ENCODE peak calls at places on chromosomes 3 and 15, in ten cellular contexts. H is tibial nerve; W is transverse colon; Z is CD4-positive, alpha-beta memory T cell; Y is IMR-90; K is mesenchymal stem cell; B is MM.1S; D is body of pancreas; M is CD8-positive, alpha-beta memory T cell; E is heart right ventricle. J is an unnamed sample. For H3K36me3 and H3K4me1, the result is how much of the 10 kb centered on the place peaks cover.

GRCh38 chr3:111851511-111851954 is 7.5 kb upstream of the PHLDB2 start:
- DNase-seq in D (no peak), K (peak), B (no peak), Z (no peak), W (no peak), H (no peak), Y (peak), E (no peak), M (no peak), J (no peak)

GRCh38 chr3:50154840-50155490 is at the start of gene SEMA3F:
- DNase-seq in H (no peak), Z (peak), W (peak), M (peak), K (peak), D (peak), E (peak), B (peak), Y (peak), J (no peak)

GRCh38 chr15:66462630-66463029 is 34.9 kb downstream of the SNAPC5 start:
- DNase-seq in Z (no peak), W (no peak), E (peak), M (no peak), D (no peak), B (no peak), Y (peak), H (peak), K (peak), J (no peak)

GRCh38 chr3:95725770-95726169 is 1088.6 kb upstream of the EPHA6 start:
- DNase-seq in Z (no peak), D (no peak), Y (no peak), K (no peak), H (no peak), B (no peak), E (no peak), M (no peak), W (no peak), J (no peak)

GRCh38 chr3:27193056-27193455 is 176.1 kb downstream of the NEK10 start:
- DNase-seq in H (no peak), K (no peak), B (no peak), W (no peak), Z (no peak), M (no peak), Y (no peak), D (no peak), E (no peak), J (no peak)

GRCh38 chr3:53202331-53203015 is 41.5 kb downstream of the PRKCD start:
- DNase-seq in E (no peak), W (no peak), D (no peak), H (no peak), M (no peak), Y (no peak), Z (no peak), K (no peak), B (no peak), J (no peak)

GRCh38 chr3:72444642-72445223 is 403.5 kb downstream of the SHQ1 start:
- DNase-seq in Z (peak), D (no peak), M (peak), W (no peak), Y (peak), B (peak), E (no peak), K (peak), H (no peak), J (no peak)

GRCh38 chr3:16452265-16452664 is 61.2 kb downstream of the RFTN1 start:
- DNase-seq in W (no peak), D (no peak), Z (no peak), M (no peak), B (no peak), K (no peak), E (no peak), Y (peak), H (no peak), J (no peak)

GRCh38 chr3:122030381-122031122 is 8.5 kb upstream of the ILDR1 start:
- DNase-seq in D (no peak), E (no peak), M (peak), H (no peak), K (peak), Y (peak), B (peak), Z (peak), W (no peak), J (no peak)

GRCh38 chr15:44788748-44789147 is 52.4 kb downstream of the TRIM69 start:
- DNase-seq in E (no peak), B (no peak), Y (no peak), W (no peak), M (no peak), D (no peak), Z (no peak), K (no peak), H (no peak), J (no peak)

GRCh38 chr3:188915137-188915536 is 256.6 kb upstream of the TPRG1 start:
- DNase-seq in K (no peak), Y (peak), E (no peak), H (no peak), Z (no peak), B (no peak), M (no peak), W (no peak), D (no peak), J (no peak)

GRCh38 chr15:70559223-70559823 is 204.0 kb downstream of the UACA start:
- DNase-seq in K (peak), H (no peak), B (no peak), E (peak), Z (peak), Y (peak), M (peak), W (peak), D (peak), J (peak)

GRCh38 chr15:92884813-92885461 is 15.2 kb upstream of the CHD2 start:
- DNase-seq in Y (peak), B (no peak), H (no peak), K (no peak), D (no peak), W (no peak), Z (no peak), E (no peak), M (peak), J (no peak)

DNA sequence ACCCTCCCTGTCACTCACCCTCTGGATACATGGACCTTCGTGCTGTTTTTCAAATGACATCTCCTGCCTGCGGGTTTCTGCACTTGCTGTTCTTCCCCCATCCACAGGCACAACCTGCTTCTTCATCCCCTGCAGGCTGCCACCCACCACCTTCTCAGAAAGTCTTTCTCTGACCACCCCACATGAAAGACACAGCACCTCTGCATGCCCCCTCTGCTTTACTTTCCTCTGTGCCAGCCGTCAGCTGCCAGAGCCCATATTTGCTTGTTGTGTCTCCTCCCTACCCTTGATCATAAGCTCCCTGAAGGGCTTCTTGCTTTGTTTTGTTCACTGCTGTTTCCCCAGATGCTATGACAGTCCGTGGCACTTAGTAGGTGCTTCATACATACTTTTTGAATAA is 32.0 kb downstream of the MYO5C start:
- DNase-seq in B (no peak), Y (no peak), E (no peak), K (no peak), H (no peak), D (no peak), Z (no peak), W (no peak), M (no peak), J (no peak)
- H3K36me3 ChIP-seq in B (under half), Y (under half), E (under half), K (under half), H (under half), D (under half), Z (under half), W (under half), M (under half), J (under half)

GRCh38 chr3:13432093-13432492 is 12.0 kb upstream of the NUP210 start:
- DNase-seq in D (no peak), W (no peak), Z (no peak), H (no peak), Y (no peak), K (no peak), B (no peak), E (no peak), M (no peak), J (no peak)

GRCh38 chr3:13427662-13428603 is 7.8 kb upstream of the NUP210 start:
- DNase-seq in D (no peak), Y (no peak), H (no peak), E (no peak), B (peak), K (no peak), Z (peak), M (peak), W (no peak), J (no peak)

GRCh38 chr3:13429631-13430291 is 9.6 kb upstream of the NUP210 start:
- DNase-seq in Y (no peak), B (no peak), D (no peak), W (no peak), K (no peak), E (no peak), H (no peak), M (no peak), Z (no peak), J (no peak)

DNA sequence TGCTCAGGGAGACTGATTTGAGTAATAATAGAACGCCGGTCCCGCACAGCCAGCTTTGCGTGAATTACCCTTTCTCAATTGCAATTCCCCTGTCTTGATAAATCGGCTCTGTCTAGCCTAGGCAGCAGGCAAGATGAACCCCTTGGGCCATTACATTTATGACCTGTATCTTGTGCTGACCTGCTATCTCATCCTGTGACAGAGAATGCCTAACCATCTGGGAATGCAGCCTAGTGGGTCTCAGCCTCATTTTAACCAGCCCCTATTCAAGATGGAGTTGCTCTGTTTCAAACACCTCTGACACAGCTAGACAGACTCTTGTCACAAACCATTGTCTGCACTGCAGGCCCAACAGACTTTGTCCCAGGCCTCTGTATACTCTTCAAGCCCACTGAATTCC is 13.8 kb upstream of the NUP210 start:
- DNase-seq in Y (no peak), H (no peak), B (no peak), W (no peak), E (no peak), K (no peak), M (no peak), Z (no peak), D (no peak), J (no peak)
- H3K4me3 ChIP-seq in Y (no peak), H (no peak), B (no peak), W (no peak), E (no peak), K (no peak), M (no peak), Z (no peak), D (no peak), J (no peak)

GRCh38 chr15:55284461-55284860 is 5.2 kb downstream of the RAB27A start:
- DNase-seq in K (no peak), H (no peak), D (no peak), B (no peak), E (no peak), Y (no peak), Z (no peak), W (no peak), M (no peak), J (no peak)
- H3K4me1 ChIP-seq in K (under half), H (under half), D (under half), B (half or more), E (under half), Y (under half), Z (half or more), W (under half), M (half or more), J (under half)

GRCh38 chr15:48318131-48318530 is 13.1 kb upstream of the DUT start:
- DNase-seq in Y (no peak), W (no peak), D (no peak), E (no peak), Z (no peak), B (no peak), K (no peak), H (no peak), M (no peak), J (no peak)

GRCh38 chr15:48313216-48313615 is 18.0 kb upstream of the DUT start:
- DNase-seq in W (no peak), K (no peak), D (no peak), B (no peak), E (no peak), Z (no peak), H (no peak), Y (no peak), M (no peak), J (no peak)

GRCh38 chr15:48309740-48310139 is 21.5 kb upstream of the DUT start:
- DNase-seq in H (no peak), D (no peak), Y (no peak), Z (no peak), E (no peak), W (no peak), M (no peak), B (no peak), K (no peak), J (no peak)

GRCh38 chr15:48317221-48317620 is 14.0 kb upstream of the DUT start:
- DNase-seq in Y (no peak), E (no peak), Z (no peak), H (no peak), W (no peak), M (no peak), D (no peak), K (no peak), B (no peak), J (no peak)

GRCh38 chr15:48315041-48315440 is 16.2 kb upstream of the DUT start:
- DNase-seq in B (no peak), W (no peak), Z (no peak), E (no peak), Y (no peak), M (no peak), K (no peak), H (no peak), D (no peak), J (no peak)
- H3K36me3 ChIP-seq in B (under half), W (under half), Z (under half), E (under half), Y (under half), M (under half), K (under half), H (under half), D (under half), J (under half)

GRCh38 chr3:186413615-186414415 is 51.8 kb upstream of the DGKG start:
- DNase-seq in E (peak), M (peak), K (peak), H (peak), D (peak), Y (no peak), Z (peak), W (peak), B (peak), J (peak)
- H3K4me3 ChIP-seq in E (peak), M (peak), K (peak), H (peak), D (peak), Y (no peak), Z (no peak), W (peak), B (peak), J (peak)

GRCh38 chr3:51673802-51674654 is 3.0 kb downstream of the TEX264 start:
- DNase-seq in W (no peak), E (no peak), H (no peak), D (no peak), K (no peak), M (no peak), Y (no peak), B (no peak), Z (no peak), J (peak)
- H3K4me1 ChIP-seq in W (under half), E (under half), H (under half), D (under half), K (under half), M (half or more), Y (under half), B (under half), Z (half or more), J (under half)

GRCh38 chr3:47342812-47343211 is 38.0 kb upstream of the PTPN23 start:
- DNase-seq in H (no peak), D (no peak), E (no peak), W (no peak), K (no peak), M (no peak), B (no peak), Z (no peak), Y (no peak), J (no peak)

GRCh38 chr3:47339951-47340350 is 40.9 kb upstream of the PTPN23 start:
- DNase-seq in Y (no peak), K (no peak), W (no peak), M (no peak), Z (no peak), B (no peak), D (no peak), H (no peak), E (no peak), J (no peak)

GRCh38 chr3:47342156-47342555 is 38.7 kb upstream of the PTPN23 start:
- DNase-seq in E (no peak), D (no peak), H (no peak), W (no peak), B (no peak), M (no peak), K (no peak), Z (no peak), Y (no peak), J (no peak)

GRCh38 chr3:47343471-47343971 is 37.3 kb upstream of the PTPN23 start:
- DNase-seq in D (no peak), Z (no peak), Y (no peak), B (no peak), M (no peak), E (no peak), K (no peak), H (no peak), W (no peak), J (no peak)

GRCh38 chr3:47340866-47341265 is 40.0 kb upstream of the PTPN23 start:
- DNase-seq in B (no peak), H (no peak), M (no peak), K (no peak), Y (no peak), W (no peak), E (no peak), Z (no peak), D (no peak), J (no peak)
- H3K36me3 ChIP-seq in B (under half), H (under half), M (under half), K (half or more), Y (under half), W (under half), E (half or more), Z (under half), D (under half), J (under half)

GRCh38 chr3:119748996-119749395 is 32.9 kb upstream of the NR1I2 start:
- DNase-seq in H (no peak), B (no peak), E (no peak), W (no peak), Y (no peak), M (no peak), K (no peak), Z (no peak), D (no peak), J (no peak)

GRCh38 chr3:119746423-119746822 is 35.5 kb upstream of the NR1I2 start:
- DNase-seq in B (no peak), E (no peak), H (no peak), D (no peak), K (no peak), Y (no peak), M (no peak), Z (no peak), W (no peak), J (no peak)

GRCh38 chr3:119745942-119746341 is 36.0 kb upstream of the NR1I2 start:
- DNase-seq in K (no peak), Z (no peak), M (no peak), Y (no peak), H (no peak), B (peak), W (no peak), D (no peak), E (no peak), J (no peak)

GRCh38 chr3:119747355-119747754 is 34.5 kb upstream of the NR1I2 start:
- DNase-seq in K (no peak), E (no peak), H (no peak), D (no peak), W (no peak), Z (no peak), M (no peak), B (no peak), Y (no peak), J (no peak)

GRCh38 chr3:119751423-119751822 is 30.5 kb upstream of the NR1I2 start:
- DNase-seq in Y (no peak), K (no peak), M (no peak), E (no peak), D (no peak), Z (no peak), H (no peak), B (no peak), W (no peak), J (no peak)
- H3K4me3 ChIP-seq in Y (no peak), K (no peak), M (no peak), E (no peak), D (no peak), Z (no peak), H (no peak), B (no peak), W (no peak), J (no peak)

GRCh38 chr3:46553154-46553553 is 12.9 kb downstream of the LRRC2 start:
- DNase-seq in K (peak), H (no peak), Z (no peak), M (no peak), Y (peak), B (no peak), W (no peak), D (no peak), E (no peak), J (no peak)

GRCh38 chr3:46549408-46549904 is 16.6 kb downstream of the LRRC2 start:
- DNase-seq in W (no peak), Z (no peak), D (no peak), B (peak), Y (no peak), E (no peak), M (no peak), H (no peak), K (no peak), J (no peak)

GRCh38 chr3:46549989-46550388 is 16.1 kb downstream of the LRRC2 start:
- DNase-seq in E (no peak), B (no peak), H (no peak), K (no peak), Y (no peak), M (no peak), D (no peak), W (no peak), Z (no peak), J (no peak)

GRCh38 chr3:46551615-46552014 is 14.5 kb downstream of the LRRC2 start:
- DNase-seq in E (no peak), K (no peak), M (no peak), H (no peak), W (no peak), Y (no peak), Z (no peak), D (no peak), B (no peak), J (no peak)

DNA sequence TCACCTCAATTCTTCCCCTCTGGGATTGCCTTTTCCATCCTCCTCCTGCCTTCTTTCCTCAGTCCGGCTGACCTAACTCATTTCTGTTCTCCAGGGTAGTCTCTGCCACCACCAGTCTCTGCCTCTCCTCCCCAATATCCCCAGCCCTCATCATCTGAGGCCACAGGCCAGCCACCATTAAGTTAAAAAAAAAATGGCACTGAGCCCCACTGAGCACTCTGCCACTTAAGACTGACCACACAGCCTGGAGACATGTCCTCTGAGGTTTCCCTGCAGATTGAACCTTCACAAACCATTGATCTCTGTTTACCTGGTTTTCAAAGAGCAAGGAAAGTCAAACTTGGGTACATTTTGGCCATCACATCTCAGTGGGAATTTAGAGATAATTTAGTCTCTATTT is 13.6 kb downstream of the LRRC2 start:
- DNase-seq in W (no peak), H (no peak), B (no peak), M (no peak), K (no peak), Y (no peak), D (no peak), E (no peak), Z (no peak), J (no peak)
- H3K4me1 ChIP-seq in W (under half), H (under half), B (under half), M (under half), K (under half), Y (under half), D (under half), E (under half), Z (under half), J (under half)

GRCh38 chr15:65115086-65115485 is at the start of gene UBAP1L:
- DNase-seq in M (no peak), D (no peak), K (no peak), E (no peak), H (no peak), Z (no peak), B (no peak), Y (no peak), W (no peak), J (no peak)
- H3K36me3 ChIP-seq in M (under half), D (under half), K (under half), E (half or more), H (under half), Z (under half), B (under half), Y (under half), W (under half), J (half or more)

J was measured in right lobe of liver.